ENCODE peak calls at places on chromosomes 1 and 21, in seven cellular contexts. One of them, this sample, is unnamed.

GRCh38 chr1:8641317-8641997 is 176.0 kb downstream of the RERE start:
- DNase-seq in skeletal muscle cell: no peak
- DNase-seq in breast epithelium: no peak
- DNase-seq in NCI-H1105: no peak
- DNase-seq in T-helper 1 cell: no peak
- DNase-seq in SIG-M5: no peak
- DNase-seq in hippocampal formation: no peak
- DNase-seq in this sample: no peak

GRCh38 chr1:24369801-24370200 is 43.8 kb downstream of the STPG1 start:
- DNase-seq in hippocampal formation: no peak
- DNase-seq in skeletal muscle cell: no peak
- DNase-seq in SIG-M5: no peak
- DNase-seq in T-helper 1 cell: no peak
- DNase-seq in breast epithelium: no peak
- DNase-seq in NCI-H1105: no peak
- DNase-seq in this sample: no peak

GRCh38 chr1:244878681-244879080 is 14.3 kb upstream of the HNRNPU start:
- DNase-seq in NCI-H1105: no peak
- DNase-seq in T-helper 1 cell: no peak
- DNase-seq in SIG-M5: no peak
- DNase-seq in skeletal muscle cell: no peak
- DNase-seq in hippocampal formation: no peak
- DNase-seq in breast epithelium: no peak
- DNase-seq in this sample: no peak

GRCh38 chr1:178183796-178184195 is 89.9 kb downstream of the RASAL2 start:
- DNase-seq in NCI-H1105: no peak
- DNase-seq in hippocampal formation: no peak
- DNase-seq in SIG-M5: no peak
- DNase-seq in skeletal muscle cell: no peak
- DNase-seq in breast epithelium: no peak
- DNase-seq in T-helper 1 cell: no peak
- DNase-seq in this sample: no peak

GRCh38 chr1:234866007-234866866 is 256.3 kb upstream of the IRF2BP2 start:
- DNase-seq in T-helper 1 cell: no peak
- DNase-seq in NCI-H1105: no peak
- DNase-seq in breast epithelium: no peak
- DNase-seq in skeletal muscle cell: peak
- DNase-seq in hippocampal formation: no peak
- DNase-seq in SIG-M5: peak
- DNase-seq in this sample: no peak

GRCh38 chr1:57470028-57470427 is 46.2 kb upstream of the DAB1 start:
- DNase-seq in T-helper 1 cell: no peak
- DNase-seq in breast epithelium: no peak
- DNase-seq in NCI-H1105: no peak
- DNase-seq in hippocampal formation: no peak
- DNase-seq in SIG-M5: no peak
- DNase-seq in skeletal muscle cell: no peak
- DNase-seq in this sample: no peak

GRCh38 chr1:102120910-102121309 is 124.2 kb upstream of the OLFM3 start:
- DNase-seq in NCI-H1105: peak
- DNase-seq in breast epithelium: no peak
- DNase-seq in hippocampal formation: no peak
- DNase-seq in T-helper 1 cell: no peak
- DNase-seq in skeletal muscle cell: no peak
- DNase-seq in SIG-M5: no peak
- DNase-seq in this sample: no peak

GRCh38 chr1:203129501-203130231 is 2.1 kb downstream of the ADORA1 start:
- DNase-seq in skeletal muscle cell: no peak
- DNase-seq in breast epithelium: peak
- DNase-seq in NCI-H1105: no peak
- DNase-seq in SIG-M5: no peak
- DNase-seq in T-helper 1 cell: no peak
- DNase-seq in hippocampal formation: peak
- DNase-seq in this sample: no peak

GRCh38 chr21:44765231-44766013 is 36.2 kb downstream of the UBE2G2 start:
- DNase-seq in NCI-H1105: no peak
- DNase-seq in SIG-M5: no peak
- DNase-seq in T-helper 1 cell: peak
- DNase-seq in skeletal muscle cell: no peak
- DNase-seq in breast epithelium: no peak
- DNase-seq in hippocampal formation: no peak
- DNase-seq in this sample: no peak

GRCh38 chr1:155207578-155208405 is at the start of gene THBS3:
- DNase-seq in T-helper 1 cell: no peak
- DNase-seq in skeletal muscle cell: no peak
- DNase-seq in breast epithelium: no peak
- DNase-seq in NCI-H1105: peak
- DNase-seq in hippocampal formation: no peak
- DNase-seq in SIG-M5: no peak
- DNase-seq in this sample: peak